ENCODE peak calls at places on chromosome 14, in ten cellular contexts. D is MCF 10A; F is stimulated activated CD4-positive, alpha-beta T cell treated with anti-CD3 and anti-CD28 coated beads, Interleukin-4, amount 100 ng/mL, for 1 hour; U is T-helper 17 cell; N is KBM-7; P is hippocampal formation; S is HEK293T; K is posterior cingulate gyrus; X is ELF-1; J is T follicular helper cell. L is an unnamed sample.

GRCh38 chr14:92039073-92039719 is 663 bp downstream of the TRIP11 start:
- DNase-seq in D (peak), F (peak), U (no peak), N (peak), P (no peak), S (peak), K (no peak), X (peak), J (no peak), L (peak)

GRCh38 chr14:53531151-53531550 is 378.0 kb upstream of the DDHD1 start:
- DNase-seq in D (no peak), F (no peak), U (no peak), N (no peak), P (no peak), S (no peak), K (no peak), X (no peak), J (no peak), L (no peak)

GRCh38 chr14:91144425-91145145 is 30.7 kb downstream of the DGLUCY start:
- DNase-seq in D (no peak), F (no peak), U (no peak), N (peak), P (no peak), S (no peak), K (no peak), X (no peak), J (no peak), L (no peak)

GRCh38 chr14:84036863-84037262 is 1493.1 kb upstream of the FLRT2 start:
- DNase-seq in D (peak), F (no peak), U (no peak), N (no peak), P (no peak), S (no peak), K (no peak), X (peak), J (no peak), L (no peak)

GRCh38 chr14:67491741-67492504 is 3.4 kb upstream of the TMEM229B start:
- DNase-seq in D (no peak), F (no peak), U (no peak), N (no peak), P (no peak), S (no peak), K (no peak), X (peak), J (no peak), L (peak)

GRCh38 chr14:103618999-103619398 is 10.0 kb upstream of the KLC1 start:
- DNase-seq in D (no peak), F (no peak), U (no peak), N (no peak), P (no peak), S (no peak), K (no peak), X (no peak), J (no peak), L (no peak)

GRCh38 chr14:70152704-70153103 is 36.0 kb downstream of the SLC8A3 start:
- DNase-seq in D (no peak), F (no peak), U (no peak), N (no peak), P (no peak), S (no peak), K (no peak), X (peak), J (no peak), L (no peak)

GRCh38 chr14:106051790-106052189 is 525.4 kb downstream of the TMEM121 start:
- DNase-seq in D (no peak), F (no peak), U (no peak), N (no peak), P (no peak), S (no peak), K (no peak), X (no peak), J (no peak), L (no peak)

GRCh38 chr14:33755358-33755757 is 195.5 kb downstream of the EGLN3 start:
- DNase-seq in D (no peak), F (no peak), U (no peak), N (no peak), P (no peak), S (no peak), K (no peak), X (no peak), J (no peak), L (no peak)

GRCh38 chr14:63852271-63852816 is 460 bp upstream of the SYNE2 start:
- DNase-seq in D (no peak), F (no peak), U (no peak), N (no peak), P (no peak), S (no peak), K (no peak), X (peak), J (no peak), L (peak)